ENCODE peak calls at places on chromosomes 12 and 14, in ten cellular contexts. M is cardiac muscle cell; D is aorta; U is right cardiac atrium; Z is astrocyte; F is upper lobe of right lung; C is iPS DF 6.9; N is effector memory CD4-positive, alpha-beta T cell; O is A549; E is stomach. R is an unnamed sample. For H3K4me1, the result is how much of the 10 kb centered on the place peaks cover.

GRCh38 chr12:18221726-18222125 is 39.6 kb upstream of the PIK3C2G start:
- DNase-seq in M (no peak), D (no peak), U (no peak), Z (no peak), F (no peak), C (no peak), N (no peak), O (no peak), E (no peak), R (no peak)

GRCh38 chr14:104355949-104356737 is 217.8 kb downstream of the KIF26A start:
- DNase-seq in M (no peak), D (peak), U (no peak), Z (no peak), F (peak), C (no peak), N (no peak), O (no peak), E (no peak), R (no peak)

GRCh38 chr14:55814873-55815272 is 234.9 kb downstream of the KTN1 start:
- DNase-seq in M (no peak), D (no peak), U (no peak), Z (peak), F (no peak), C (no peak), N (no peak), O (no peak), E (no peak), R (no peak)

GRCh38 chr14:61609885-61610284 is 85.4 kb upstream of the HIF1A start:
- DNase-seq in M (no peak), D (no peak), U (no peak), Z (peak), F (no peak), C (no peak), N (no peak), O (no peak), E (no peak), R (no peak)

GRCh38 chr12:50620050-50620974 is 115.5 kb downstream of the DIP2B start:
- DNase-seq in M (peak), D (no peak), U (peak), Z (peak), F (no peak), C (no peak), N (no peak), O (peak), E (no peak), R (peak)

GRCh38 chr12:75766263-75767160 is 255.1 kb upstream of the KRR1 start:
- DNase-seq in M (no peak), D (no peak), U (no peak), Z (peak), F (no peak), C (no peak), N (no peak), O (peak), E (no peak), R (peak)

GRCh38 chr14:101077511-101078074 is 174.1 kb upstream of the RTL1 start:
- DNase-seq in M (peak), D (no peak), U (no peak), Z (peak), F (peak), C (no peak), N (no peak), O (no peak), E (peak), R (no peak)

GRCh38 chr12:117968084-117968789 is 553 bp downstream of the KSR2 start:
- DNase-seq in M (no peak), D (no peak), U (no peak), Z (no peak), F (no peak), C (no peak), N (no peak), O (no peak), E (no peak), R (no peak)

GRCh38 chr12:117189725-117190209 is 503 bp downstream of the FBXO21 start:
- DNase-seq in M (peak), D (peak), U (peak), Z (peak), F (peak), C (no peak), N (peak), O (peak), E (peak), R (peak)

GRCh38 chr14:24712374-24712773 is 78.4 kb upstream of the GZMB start:
- DNase-seq in M (no peak), D (no peak), U (no peak), Z (no peak), F (no peak), C (no peak), N (no peak), O (no peak), E (no peak), R (no peak)

GRCh38 chr12:58847876-58848600 is 72.3 kb downstream of the LRIG3 start:
- DNase-seq in M (no peak), D (no peak), U (no peak), Z (peak), F (no peak), C (no peak), N (no peak), O (no peak), E (no peak), R (no peak)

GRCh38 chr14:100724061-100724460 is 2.6 kb upstream of the DLK1 start:
- DNase-seq in M (no peak), D (no peak), U (no peak), Z (no peak), F (no peak), C (no peak), N (no peak), O (no peak), E (no peak), R (no peak)

GRCh38 chr12:128534906-128535305 is 267.9 kb downstream of the TMEM132C start:
- DNase-seq in M (no peak), D (no peak), U (no peak), Z (no peak), F (no peak), C (no peak), N (no peak), O (no peak), E (no peak), R (no peak)

GRCh38 chr12:111781085-111781658 is 14.4 kb downstream of the ALDH2 start:
- DNase-seq in M (no peak), D (no peak), U (no peak), Z (no peak), F (no peak), C (no peak), N (no peak), O (no peak), E (no peak), R (no peak)

GRCh38 chr14:26531894-26532293 is 65.9 kb downstream of the NOVA1 start:
- DNase-seq in M (no peak), D (no peak), U (no peak), Z (peak), F (no peak), C (no peak), N (no peak), O (peak), E (no peak), R (peak)

GRCh38 chr12:106495354-106495965 is 87.3 kb upstream of the RFX4 start:
- DNase-seq in M (no peak), D (no peak), U (no peak), Z (no peak), F (no peak), C (no peak), N (no peak), O (no peak), E (no peak), R (no peak)

GRCh38 chr12:5912011-5912410 is 33.0 kb downstream of the ANO2 start:
- DNase-seq in M (no peak), D (no peak), U (no peak), Z (no peak), F (no peak), C (no peak), N (no peak), O (no peak), E (no peak), R (no peak)

DNA sequence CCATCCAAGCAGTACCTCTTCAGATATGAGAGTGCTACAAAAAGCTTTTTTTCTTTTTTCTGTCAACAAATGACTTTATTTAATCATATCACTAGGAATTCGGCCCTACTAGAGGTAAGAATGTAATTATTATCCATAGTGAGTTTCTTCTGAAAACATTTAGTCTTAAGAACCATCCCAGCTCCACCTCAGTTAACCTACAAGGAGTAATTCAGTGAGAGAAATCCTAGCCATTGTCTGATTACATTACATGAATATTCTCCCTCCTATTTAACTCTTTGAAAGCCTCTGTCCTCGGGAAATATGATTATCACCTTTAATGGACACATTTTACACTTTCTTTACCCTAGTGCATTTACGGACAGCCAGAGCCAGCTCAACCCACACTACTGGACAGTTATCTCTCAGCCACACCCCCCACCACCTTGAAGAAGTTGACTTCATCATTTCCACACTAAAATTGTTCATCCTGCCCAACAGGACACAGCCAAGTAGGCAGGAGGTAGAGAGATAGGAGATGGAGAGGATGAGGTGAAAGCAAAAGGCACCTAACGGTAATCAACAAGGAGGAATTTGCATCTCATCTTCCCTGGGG is 1.3 kb downstream of the PPFIA2 start:
- DNase-seq in M (no peak), D (no peak), U (no peak), Z (no peak), F (no peak), C (no peak), N (no peak), O (no peak), E (no peak), R (peak)
- H3K4me3 ChIP-seq in M (peak), D (peak), U (peak), Z (peak), F (peak), C (no peak), N (no peak), O (peak), E (peak), R (peak)

DNA sequence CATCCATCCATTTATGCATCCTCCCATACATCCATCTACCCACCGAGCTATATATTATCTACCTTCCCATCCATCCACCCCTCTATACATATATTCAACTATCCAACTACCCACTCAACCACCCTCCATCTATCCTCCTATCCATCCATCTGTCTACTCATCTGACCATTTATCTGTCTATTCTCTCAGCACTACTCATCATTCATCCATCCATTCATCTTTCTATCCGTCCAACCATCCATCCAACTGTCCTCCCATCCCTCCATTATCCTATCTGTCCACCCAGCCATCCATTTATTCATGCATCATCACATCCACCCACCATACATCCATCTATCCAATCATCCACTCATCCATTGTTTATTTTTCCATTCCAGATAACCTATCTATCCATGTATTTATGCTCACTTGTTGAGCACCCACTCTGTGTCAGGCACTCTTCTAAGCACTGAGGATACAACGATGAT is 11.5 kb downstream of the ASB2 start:
- DNase-seq in M (no peak), D (no peak), U (no peak), Z (no peak), F (no peak), C (no peak), N (no peak), O (no peak), E (no peak), R (no peak)
- H3K4me1 ChIP-seq in M (under half), D (under half), U (under half), Z (under half), F (under half), C (under half), N (under half), O (under half), E (half or more), R (under half)

GRCh38 chr12:94269316-94269999 is 121.1 kb downstream of the PLXNC1 start:
- DNase-seq in M (no peak), D (no peak), U (no peak), Z (no peak), F (no peak), C (no peak), N (no peak), O (no peak), E (no peak), R (no peak)

GRCh38 chr12:94266796-94267529 is 118.6 kb downstream of the PLXNC1 start:
- DNase-seq in M (no peak), D (no peak), U (no peak), Z (peak), F (no peak), C (no peak), N (no peak), O (no peak), E (no peak), R (no peak)

GRCh38 chr12:94266390-94266789 is 118.0 kb downstream of the PLXNC1 start:
- DNase-seq in M (no peak), D (peak), U (no peak), Z (no peak), F (no peak), C (no peak), N (no peak), O (no peak), E (no peak), R (no peak)

GRCh38 chr12:94267530-94267877 is 119.1 kb downstream of the PLXNC1 start:
- DNase-seq in M (no peak), D (no peak), U (no peak), Z (no peak), F (no peak), C (no peak), N (no peak), O (no peak), E (no peak), R (peak)

GRCh38 chr12:94267907-94268575 is 119.7 kb downstream of the PLXNC1 start:
- DNase-seq in M (no peak), D (no peak), U (no peak), Z (no peak), F (no peak), C (no peak), N (no peak), O (no peak), E (no peak), R (no peak)
- H3K4me3 ChIP-seq in M (no peak), D (no peak), U (no peak), Z (no peak), F (no peak), C (no peak), N (no peak), O (no peak), E (no peak), R (no peak)

DNA sequence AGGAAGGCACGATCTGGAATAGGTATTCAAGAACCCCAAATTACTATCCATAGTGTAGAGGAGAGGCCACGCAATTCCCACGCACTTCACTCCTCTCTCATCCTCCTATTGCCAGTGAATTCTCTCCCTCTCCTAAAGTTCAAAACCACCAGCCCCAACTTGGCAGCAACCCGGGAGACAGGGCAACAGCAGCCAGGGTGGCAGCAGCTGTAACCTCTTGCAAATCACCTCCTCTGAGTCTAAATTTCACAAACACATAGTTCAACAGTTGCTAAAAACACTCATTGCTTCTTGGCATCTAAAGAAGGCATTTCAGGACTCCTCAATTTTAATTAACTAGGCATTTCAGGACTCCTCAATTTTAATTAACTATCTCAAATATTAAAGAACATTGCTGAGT is 37.7 kb upstream of the MANSC4 start:
- DNase-seq in M (no peak), D (no peak), U (no peak), Z (no peak), F (no peak), C (no peak), N (no peak), O (no peak), E (no peak), R (no peak)
- H3K4me1 ChIP-seq in M (under half), D (under half), U (under half), Z (under half), F (under half), C (under half), N (under half), O (under half), E (under half), R (under half)